ENCODE peak calls at places on chromosomes 12 and 14, in four cellular contexts. J is HCT116, W is SK-N-SH, Z is HepG2. D is an unnamed sample.

GRCh38 chr14:83975435-83976222 is 1554.3 kb upstream of the FLRT2 start:
- DNase-seq in W (no peak), Z (no peak), J (no peak), D (no peak)

GRCh38 chr12:72330784-72331183 is 58.6 kb downstream of the TRHDE start:
- DNase-seq in W (no peak), Z (no peak), J (no peak), D (no peak)

GRCh38 chr12:54987611-54988231 is 3.2 kb upstream of the TESPA1 start:
- DNase-seq in Z (no peak), J (no peak), W (no peak), D (no peak)

GRCh38 chr12:24025153-24025798 is 75.8 kb upstream of the SOX5 start:
- DNase-seq in J (no peak), W (no peak), Z (peak; percentile 84), D (no peak)

GRCh38 chr12:48296586-48297396 is 53.9 kb downstream of the ZNF641 start:
- DNase-seq in J (no peak), W (peak; percentile 56), Z (no peak), D (peak; percentile 56)

GRCh38 chr14:75558440-75558839 is 20.0 kb upstream of the FLVCR2 start:
- DNase-seq in Z (no peak), J (no peak), W (no peak), D (no peak)

GRCh38 chr14:39762576-39763401 is 330.6 kb upstream of the FBXO33 start:
- DNase-seq in W (no peak), J (no peak), Z (peak; percentile 58), D (no peak)

GRCh38 chr12:66188584-66189475 is at the start of gene IRAK3:
- DNase-seq in Z (no peak), W (peak; percentile 69), J (no peak), D (no peak)

GRCh38 chr14:24463017-24463805 is 20.6 kb upstream of the SDR39U1 start:
- DNase-seq in Z (no peak), J (no peak), W (no peak), D (no peak)

GRCh38 chr12:21983102-21983501 is 41.9 kb upstream of the ABCC9 start:
- DNase-seq in Z (no peak), J (no peak), W (no peak), D (no peak)

GRCh38 chr12:105272152-105272551 is 36.2 kb upstream of the APPL2 start:
- DNase-seq in J (no peak), Z (no peak), W (no peak), D (no peak)

GRCh38 chr14:81303258-81303935 is 82.6 kb upstream of the GTF2A1 start:
- DNase-seq in J (peak; percentile 86), W (no peak), Z (peak; percentile 98), D (no peak)

GRCh38 chr12:25769076-25769945 is 189.2 kb upstream of the RASSF8 start:
- DNase-seq in J (no peak), W (no peak), Z (no peak), D (no peak)

GRCh38 chr12:81942588-81942987 is 183.4 kb upstream of the PPFIA2 start:
- DNase-seq in W (no peak), J (no peak), Z (no peak), D (no peak)

GRCh38 chr12:108561852-108562347 is 496 bp upstream of the ISCU start:
- DNase-seq in W (no peak), J (peak; percentile 18), Z (no peak), D (no peak)

GRCh38 chr14:20855652-20856291 is 35.4 kb upstream of the RNASE3 start:
- DNase-seq in J (peak; percentile 73), Z (peak; percentile 79), W (peak; percentile 42), D (peak; percentile 39)

GRCh38 chr14:93683241-93683640 is 105.0 kb downstream of the PRIMA1 start:
- DNase-seq in Z (no peak), J (peak; percentile 48), W (peak; percentile 33), D (no peak)
- TF ChIP-seq JUND in Z (no peak), J (no peak), W (no peak), D (no peak)

DNA sequence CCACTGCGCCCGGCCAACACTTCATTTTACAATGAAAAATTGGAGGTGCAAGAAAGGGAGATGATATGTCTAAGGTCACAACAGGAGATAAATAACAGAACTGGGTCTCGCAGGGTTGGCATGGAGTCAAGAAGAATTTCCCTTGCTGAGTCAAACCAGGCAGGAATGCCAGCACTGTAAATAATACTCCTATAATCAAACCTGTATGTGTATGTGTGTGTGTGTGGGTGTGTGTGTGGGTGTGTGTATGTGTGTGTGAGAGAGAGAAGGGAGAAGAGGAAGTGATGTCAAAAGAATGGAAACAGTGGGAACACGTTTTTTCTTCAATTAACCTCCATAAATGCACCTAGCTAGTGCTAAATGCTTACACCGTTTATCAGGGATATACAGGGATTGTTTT is 70.4 kb downstream of the TMEM116 start:
- DNase-seq in J (no peak), W (no peak), Z (no peak), D (no peak)
- TF ChIP-seq JUND in J (no peak), W (peak; percentile 31), Z (no peak), D (no peak)

GRCh38 chr14:57834961-57835360 is 30.9 kb downstream of the SLC35F4 start:
- DNase-seq in W (no peak), Z (no peak), J (no peak), D (no peak)

GRCh38 chr14:57828713-57829112 is 37.2 kb downstream of the SLC35F4 start:
- DNase-seq in W (no peak), J (no peak), Z (no peak), D (no peak)

GRCh38 chr14:57834001-57834598 is 31.8 kb downstream of the SLC35F4 start:
- DNase-seq in Z (no peak), J (no peak), W (no peak), D (no peak)

GRCh38 chr14:57833304-57833703 is 32.6 kb downstream of the SLC35F4 start:
- DNase-seq in Z (no peak), J (peak; percentile 96), W (no peak), D (no peak)

GRCh38 chr14:57831981-57832380 is 33.9 kb downstream of the SLC35F4 start:
- DNase-seq in W (no peak), Z (no peak), J (no peak), D (no peak)
- TF ChIP-seq JUND in W (no peak), Z (no peak), J (no peak), D (no peak)

GRCh38 chr14:67996235-67996634 is 176.7 kb downstream of the RAD51B start:
- DNase-seq in W (no peak), J (no peak), Z (no peak), D (no peak)

GRCh38 chr14:67999693-68000384 is 180.3 kb downstream of the RAD51B start:
- DNase-seq in W (no peak), J (peak; percentile 48), Z (no peak), D (no peak)

GRCh38 chr14:67999290-67999689 is 179.7 kb downstream of the RAD51B start:
- DNase-seq in W (no peak), Z (no peak), J (no peak), D (no peak)

GRCh38 chr14:68000516-68000915 is 180.9 kb downstream of the RAD51B start:
- DNase-seq in Z (no peak), J (no peak), W (no peak), D (no peak)

DNA sequence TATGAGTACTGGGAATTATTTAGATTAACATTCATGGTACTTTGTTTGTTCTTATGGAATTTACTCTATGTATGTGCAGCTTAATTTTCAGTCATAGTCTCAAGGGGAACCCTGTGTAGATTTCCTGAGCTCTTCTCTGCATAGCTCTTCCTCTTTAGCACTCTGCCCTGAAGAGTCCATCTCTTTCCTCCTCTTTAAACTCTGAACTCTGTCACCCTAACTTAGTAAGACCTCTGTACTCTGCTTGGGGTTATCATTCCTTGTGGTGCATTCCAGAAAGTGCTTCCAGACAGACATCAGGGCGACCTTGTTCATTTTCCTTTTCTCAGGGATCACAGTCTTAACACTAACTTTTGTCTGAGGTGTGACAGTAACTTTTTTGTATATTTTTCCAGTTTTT is 179.2 kb downstream of the RAD51B start:
- DNase-seq in W (no peak), J (no peak), Z (no peak), D (no peak)
- TF ChIP-seq JUND in W (no peak), J (no peak), Z (no peak), D (no peak)

DNA sequence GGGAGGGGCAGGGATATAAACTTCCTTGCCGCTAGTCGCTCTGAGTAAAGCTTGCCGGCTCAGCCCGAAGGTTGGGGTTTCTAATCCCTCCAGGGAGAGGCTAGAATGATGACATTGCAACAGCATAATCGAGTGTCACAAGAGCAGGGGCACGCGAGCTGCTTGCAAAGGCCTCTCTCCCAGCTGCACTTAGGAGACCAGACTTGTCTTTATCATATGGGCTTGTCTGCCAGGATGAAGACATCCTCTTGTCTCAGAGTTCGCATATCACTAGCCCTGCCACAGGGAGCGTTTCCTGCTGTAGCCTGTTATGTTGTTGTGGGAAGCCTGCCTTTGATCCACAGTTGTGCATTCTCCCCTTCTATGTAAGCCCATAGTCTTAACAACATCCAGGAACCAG is 180.0 kb downstream of the ESR2 start:
- DNase-seq in J (no peak), W (no peak), Z (no peak), D (no peak)
- TF ChIP-seq JUND in J (no peak), W (no peak), Z (no peak), D (no peak)

GRCh38 chr12:69386921-69387320 is 27.4 kb downstream of the YEATS4 start:
- DNase-seq in Z (no peak), W (no peak), J (no peak), D (no peak)

GRCh38 chr12:69392146-69392928 is 32.8 kb downstream of the YEATS4 start:
- DNase-seq in W (no peak), Z (no peak), J (no peak), D (no peak)

GRCh38 chr12:69385038-69385437 is 25.5 kb downstream of the YEATS4 start:
- DNase-seq in J (no peak), W (no peak), Z (no peak), D (no peak)

GRCh38 chr12:69389836-69390235 is 30.3 kb downstream of the YEATS4 start:
- DNase-seq in W (no peak), J (no peak), Z (no peak), D (no peak)

DNA sequence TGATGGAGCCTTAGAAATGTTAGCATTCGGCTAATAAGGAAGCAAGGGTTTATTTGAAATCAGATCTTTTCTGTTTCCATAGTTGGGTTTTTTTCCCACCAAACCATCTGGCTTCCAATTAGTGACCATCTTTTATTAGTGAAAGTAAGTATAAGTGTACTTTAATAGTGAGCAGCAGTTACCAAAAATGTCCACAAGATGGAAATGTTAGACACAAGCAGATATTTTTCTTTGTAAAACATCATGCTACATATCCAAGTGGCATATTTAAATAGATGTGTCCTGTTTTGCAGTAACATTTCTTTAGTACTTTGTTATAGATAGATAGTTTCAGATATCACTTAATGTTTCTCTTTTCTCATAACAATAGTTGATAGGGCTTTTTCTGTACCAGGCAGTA is 28.8 kb downstream of the YEATS4 start:
- DNase-seq in J (peak; percentile 34), W (peak; percentile 30), Z (peak; percentile 43), D (no peak)
- TF ChIP-seq JUND in J (no peak), W (no peak), Z (no peak), D (no peak)

GRCh38 chr12:31466768-31467167 is 124.2 kb downstream of the DENND5B start:
- DNase-seq in Z (no peak), W (no peak), J (no peak), D (no peak)
- TF ChIP-seq JUND in Z (no peak), W (no peak), J (no peak), D (no peak)

GRCh38 chr14:93564918-93565317 is 134.2 kb downstream of the UNC79 start:
- DNase-seq in Z (no peak), W (no peak), J (no peak), D (no peak)
- TF ChIP-seq JUND in Z (no peak), W (no peak), J (no peak), D (no peak)

GRCh38 chr12:69397978-69398377 is 38.4 kb downstream of the YEATS4 start:
- DNase-seq in Z (no peak), J (no peak), W (no peak), D (no peak)
- TF ChIP-seq JUND in Z (no peak), J (no peak), W (no peak), D (no peak)